ENCODE peak calls at places on chromosomes 6 and 20, in four cellular contexts. H is CD8-positive, alpha-beta memory T cell; E is tibial artery; X is fibroblast of lung. R is an unnamed sample. For H3K27me3 and H3K36me3, the result is how much of the 10 kb centered on the place peaks cover.

GRCh38 chr6:46927066-46927465 is 5.3 kb upstream of the ADGRF5 start:
- DNase-seq in H (no peak), E (no peak), X (peak), R (no peak)

GRCh38 chr20:19882446-19882845 is 124.4 kb downstream of the RIN2 start:
- DNase-seq in H (no peak), E (no peak), X (no peak), R (no peak)

GRCh38 chr20:4666001-4666470 is 55.7 kb upstream of the PRND start:
- DNase-seq in H (peak), E (no peak), X (peak), R (no peak)

GRCh38 chr6:75794954-75795739 is 46.1 kb downstream of the MYO6 start:
- DNase-seq in H (no peak), E (no peak), X (peak), R (no peak)

GRCh38 chr6:90351696-90352095 is 55.1 kb upstream of the BACH2 start:
- DNase-seq in H (no peak), E (no peak), X (peak), R (no peak)

GRCh38 chr20:45392733-45393132 is 14.6 kb upstream of the TP53TG5 start:
- DNase-seq in H (no peak), E (no peak), X (no peak), R (no peak)

GRCh38 chr20:5184684-5185083 is 57.9 kb downstream of the CDS2 start:
- DNase-seq in H (no peak), E (no peak), X (no peak), R (no peak)

GRCh38 chr20:35306931-35307517 is 14.8 kb upstream of the FAM83C start:
- DNase-seq in H (no peak), E (no peak), X (peak), R (no peak)

GRCh38 chr20:37935435-37935834 is 32.5 kb downstream of the VSTM2L start:
- DNase-seq in H (no peak), E (no peak), X (peak), R (no peak)

GRCh38 chr6:45502446-45502845 is 124.7 kb upstream of the SUPT3H start:
- DNase-seq in H (no peak), E (no peak), X (no peak), R (no peak)

GRCh38 chr20:30168025-30168799 is 1089.3 kb upstream of the DEFB115 start:
- DNase-seq in H (no peak), E (no peak), X (no peak), R (peak)

GRCh38 chr6:41768545-41769308 is 11.0 kb downstream of the FRS3 start:
- DNase-seq in H (no peak), E (no peak), X (no peak), R (peak)

GRCh38 chr20:53800883-53801604 is 207.4 kb upstream of the ZNF217 start:
- DNase-seq in H (no peak), E (no peak), X (no peak), R (peak)

GRCh38 chr6:109460161-109460830 is 4.7 kb upstream of the MICAL1 start:
- DNase-seq in H (no peak), E (no peak), X (peak), R (no peak)

GRCh38 chr6:136503303-136503702 is 46.9 kb downstream of the MAP7 start:
- DNase-seq in H (no peak), E (no peak), X (no peak), R (no peak)

GRCh38 chr20:62025832-62026563 is 39.7 kb downstream of the TAF4 start:
- DNase-seq in H (no peak), E (no peak), X (peak), R (no peak)

GRCh38 chr6:56958481-56958880 is 3.6 kb downstream of the BEND6 start:
- DNase-seq in H (no peak), E (no peak), X (peak), R (no peak)

GRCh38 chr6:136158398-136158797 is 91.7 kb downstream of the MTFR2 start:
- DNase-seq in H (no peak), E (no peak), X (no peak), R (no peak)

GRCh38 chr20:62359491-62360121 is 7.5 kb downstream of the LAMA5 start:
- DNase-seq in H (no peak), E (no peak), X (peak), R (no peak)

GRCh38 chr20:36117638-36118037 is 36.9 kb upstream of the EPB41L1 start:
- DNase-seq in H (no peak), E (no peak), X (no peak), R (peak)

GRCh38 chr6:28810655-28811053 is 113.1 kb downstream of the TRIM27 start:
- DNase-seq in H (no peak), E (no peak), X (no peak), R (no peak)

GRCh38 chr6:28811873-28812272 is 111.9 kb downstream of the TRIM27 start:
- DNase-seq in H (no peak), E (no peak), X (peak), R (no peak)

GRCh38 chr6:28808383-28808782 is 115.4 kb downstream of the TRIM27 start:
- DNase-seq in H (no peak), E (no peak), X (no peak), R (no peak)

GRCh38 chr6:28807682-28808280 is 116.0 kb downstream of the TRIM27 start:
- DNase-seq in H (no peak), E (no peak), X (peak), R (no peak)

DNA sequence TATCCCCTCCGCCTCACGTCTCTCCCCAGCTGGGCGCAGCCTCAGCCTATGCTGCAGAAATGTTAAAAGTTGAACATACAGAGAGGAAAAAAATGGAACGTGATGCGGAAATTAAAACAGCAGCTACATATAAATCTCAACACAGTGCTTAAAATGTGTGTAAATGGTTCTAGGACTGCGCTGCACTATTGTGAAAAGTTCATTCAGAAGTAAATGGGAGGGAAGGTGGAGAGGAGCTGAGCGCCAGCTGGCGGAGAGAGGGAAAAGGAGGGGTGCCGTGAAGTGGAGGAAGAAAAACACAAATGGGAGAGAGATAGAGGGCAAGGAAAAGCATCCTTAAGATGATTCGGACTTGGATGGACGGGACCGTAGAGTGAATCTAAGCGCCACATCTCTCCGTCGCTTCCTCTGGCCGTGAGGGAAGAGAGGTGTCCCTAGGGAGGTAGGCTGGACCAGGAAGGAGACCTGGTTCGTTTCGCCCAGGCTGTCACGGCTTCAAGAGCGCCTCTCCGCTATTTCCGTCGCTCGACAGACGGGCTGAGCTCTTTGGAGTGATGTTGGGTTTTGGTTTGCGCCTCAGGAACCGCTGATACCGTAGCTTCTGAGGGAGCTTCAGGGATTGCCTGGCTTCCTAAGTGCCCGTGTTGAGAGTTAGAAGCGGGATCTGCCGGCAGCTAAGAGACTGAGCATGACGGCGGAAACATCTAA is 113.7 kb downstream of the TRIM27 start:
- DNase-seq in H (no peak), E (no peak), X (no peak), R (no peak)
- H3K27me3 ChIP-seq in H (half or more), E (half or more), X (under half), R (half or more)

GRCh38 chr6:36728289-36729168 is 30.9 kb downstream of the RAB44 start:
- DNase-seq in H (no peak), E (no peak), X (no peak), R (no peak)
- H3K4me3 ChIP-seq in H (no peak), E (no peak), X (no peak), R (no peak)

DNA sequence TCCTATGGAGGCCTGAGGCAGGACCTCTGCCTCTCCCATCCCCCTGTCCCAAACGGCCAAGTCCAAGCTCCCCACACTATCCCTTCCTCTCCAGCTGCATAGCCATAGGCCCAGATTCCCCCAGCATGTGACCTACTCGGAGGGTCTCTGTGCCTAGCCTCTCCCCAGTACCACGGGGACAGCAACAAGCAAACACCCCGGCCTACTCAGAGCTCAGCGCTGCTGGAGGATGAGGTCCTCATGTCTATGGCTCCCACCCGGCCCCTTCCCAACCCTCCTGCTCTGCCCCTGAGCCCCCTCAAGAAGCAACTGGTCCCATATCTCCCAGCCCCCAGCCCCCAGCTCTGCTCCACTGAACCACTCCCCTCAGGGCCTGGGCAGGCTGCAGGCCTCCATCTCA is 24.2 kb downstream of the RNASET2 start:
- DNase-seq in H (no peak), E (no peak), X (no peak), R (no peak)
- H3K36me3 ChIP-seq in H (under half), E (under half), X (under half), R (half or more)

GRCh38 chr20:64038252-64038578 is 2.2 kb downstream of the C20orf204 start:
- DNase-seq in H (no peak), E (no peak), X (no peak), R (no peak)
- H3K27me3 ChIP-seq in H (under half), E (half or more), X (under half), R (half or more)

DNA sequence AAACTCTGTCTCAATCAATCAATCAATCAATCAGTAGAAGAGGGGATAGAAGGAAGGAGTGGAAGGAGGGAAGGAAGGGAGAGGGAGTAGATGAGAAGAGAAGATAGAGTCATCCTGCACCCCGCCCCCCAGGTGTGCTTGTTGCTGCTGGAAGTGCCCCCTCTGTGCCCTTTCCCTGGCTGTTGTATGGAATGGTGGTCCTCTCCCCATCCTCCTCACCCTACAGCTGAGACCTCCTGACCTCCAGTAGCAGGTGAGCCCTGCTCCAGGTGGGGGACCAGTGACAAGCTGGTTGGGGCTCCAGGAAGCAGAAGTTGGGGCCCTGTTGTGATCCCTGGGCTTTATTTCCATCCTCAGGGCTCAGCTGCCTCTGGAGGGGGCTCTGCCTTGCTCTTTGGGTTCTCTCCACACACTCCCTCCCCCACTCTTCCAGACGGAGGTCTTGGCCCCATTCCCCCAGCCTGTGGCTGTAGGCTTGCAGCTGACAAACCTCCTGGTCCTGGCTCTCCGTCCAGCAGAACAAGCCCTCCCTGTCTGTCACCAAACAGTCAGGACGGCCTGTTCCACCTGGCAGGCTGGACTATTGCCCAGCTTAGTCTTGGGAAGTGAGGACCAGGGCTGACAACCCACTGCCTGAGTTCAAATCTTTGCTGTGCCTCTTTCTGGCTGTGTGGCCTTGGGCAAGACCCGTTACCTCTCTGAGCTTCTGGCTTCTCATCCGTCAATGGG is 26.0 kb upstream of the SCRT2 start:
- DNase-seq in H (no peak), E (no peak), X (no peak), R (no peak)
- H3K4me3 ChIP-seq in H (no peak), E (no peak), X (no peak), R (no peak)

DNA sequence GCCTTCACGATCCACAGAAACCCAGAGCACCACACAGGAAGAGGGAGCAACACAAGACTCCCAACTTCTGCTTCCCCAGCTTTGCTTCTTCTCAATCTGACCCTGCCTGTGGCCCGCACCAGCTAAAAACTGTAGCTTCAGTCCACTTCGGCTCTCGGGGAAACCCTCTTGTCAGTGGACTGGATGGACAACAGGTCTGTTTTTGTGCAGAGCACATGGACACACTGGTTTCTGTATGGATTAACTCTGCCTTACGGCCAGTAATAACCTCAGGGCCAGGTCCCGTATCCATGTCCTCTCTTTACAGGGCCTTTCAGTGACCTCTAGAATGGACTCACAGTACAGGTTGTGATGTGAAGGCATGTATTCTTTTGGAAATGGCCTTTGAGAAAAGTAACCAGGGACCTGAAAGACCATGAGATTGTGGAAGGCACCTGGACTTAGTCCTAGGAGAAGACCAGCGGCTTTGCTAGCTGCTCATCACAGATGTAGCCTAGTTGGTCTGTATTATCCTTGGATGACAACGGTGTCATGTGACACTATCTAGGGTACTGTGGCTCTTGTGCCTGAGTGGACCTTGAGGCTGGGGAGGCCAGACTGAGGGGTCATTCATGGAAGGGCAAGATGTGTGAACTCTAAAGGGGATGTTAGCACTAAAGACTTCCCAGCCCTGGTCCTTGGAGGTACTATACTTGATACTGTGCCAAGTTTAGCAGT is 5.8 kb downstream of the POLR1C start:
- DNase-seq in H (no peak), E (no peak), X (no peak), R (no peak)
- H3K36me3 ChIP-seq in H (half or more), E (half or more), X (under half), R (under half)

DNA sequence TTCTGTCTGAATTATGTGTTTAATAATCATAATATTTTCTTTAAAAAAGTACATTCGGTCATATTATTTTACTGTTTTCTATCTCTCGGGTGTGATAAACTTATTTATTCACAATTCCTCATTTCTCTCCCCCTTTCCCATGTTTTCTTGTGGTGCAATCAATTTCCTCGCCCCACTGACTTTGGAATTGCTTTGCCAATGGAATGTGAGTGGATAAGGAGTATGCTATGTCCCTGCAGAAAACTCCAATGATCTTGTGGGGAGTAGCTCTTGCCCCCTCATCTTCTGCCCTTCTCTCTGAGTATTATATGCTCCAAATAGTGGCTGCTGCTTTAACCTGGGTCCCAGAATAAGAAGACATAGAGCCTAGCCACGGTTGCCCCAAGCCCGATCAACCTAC is 64.1 kb downstream of the HMGN3 start:
- DNase-seq in H (no peak), E (no peak), X (peak), R (no peak)
- H3K27me3 ChIP-seq in H (under half), E (under half), X (under half), R (under half)

R was measured in left lung.